ENCODE peak calls at places on chromosome 22, in seven cellular contexts. One of them, this sample, is unnamed.

GRCh38 chr22:49959782-49960158 is 802 bp upstream of the PIM3 start:
- DNase-seq in A549: peak; percentile 39
- DNase-seq in astrocyte of the spinal cord: no peak
- DNase-seq in NCI-H187: no peak
- DNase-seq in NCI-H1092: no peak
- DNase-seq in stimulated activated CD8-positive, alpha-beta memory T cell treated with anti-CD3 and anti-CD28 coated beads, Interleukin-4, amount 100 ng/mL, for 48 hours: peak; percentile 67
- DNase-seq in activated naive CD4-positive, alpha-beta T cell: no peak
- DNase-seq in this sample: peak; percentile 64

GRCh38 chr22:19477321-19478085 is 1.5 kb downstream of the UFD1 start:
- DNase-seq in NCI-H1092: no peak
- DNase-seq in NCI-H187: no peak
- DNase-seq in activated naive CD4-positive, alpha-beta T cell: no peak
- DNase-seq in A549: no peak
- DNase-seq in stimulated activated CD8-positive, alpha-beta memory T cell treated with anti-CD3 and anti-CD28 coated beads, Interleukin-4, amount 100 ng/mL, for 48 hours: peak; percentile 23
- DNase-seq in astrocyte of the spinal cord: peak; percentile 21
- DNase-seq in this sample: peak; percentile 7

GRCh38 chr22:25122136-25122764 is 77.4 kb upstream of the CRYBB3 start:
- DNase-seq in astrocyte of the spinal cord: no peak
- DNase-seq in NCI-H1092: no peak
- DNase-seq in A549: no peak
- DNase-seq in NCI-H187: no peak
- DNase-seq in activated naive CD4-positive, alpha-beta T cell: no peak
- DNase-seq in stimulated activated CD8-positive, alpha-beta memory T cell treated with anti-CD3 and anti-CD28 coated beads, Interleukin-4, amount 100 ng/mL, for 48 hours: no peak
- DNase-seq in this sample: no peak

GRCh38 chr22:23533328-23533762 is 46.7 kb downstream of the IGLL1 start:
- DNase-seq in NCI-H187: peak; percentile 23
- DNase-seq in A549: peak; percentile 58
- DNase-seq in stimulated activated CD8-positive, alpha-beta memory T cell treated with anti-CD3 and anti-CD28 coated beads, Interleukin-4, amount 100 ng/mL, for 48 hours: peak; percentile 64
- DNase-seq in astrocyte of the spinal cord: no peak
- DNase-seq in activated naive CD4-positive, alpha-beta T cell: no peak
- DNase-seq in NCI-H1092: peak; percentile 20
- DNase-seq in this sample: no peak

GRCh38 chr22:37971475-37972434 is 12.6 kb downstream of the SOX10 start:
- DNase-seq in activated naive CD4-positive, alpha-beta T cell: no peak
- DNase-seq in stimulated activated CD8-positive, alpha-beta memory T cell treated with anti-CD3 and anti-CD28 coated beads, Interleukin-4, amount 100 ng/mL, for 48 hours: no peak
- DNase-seq in A549: no peak
- DNase-seq in NCI-H1092: no peak
- DNase-seq in astrocyte of the spinal cord: no peak
- DNase-seq in NCI-H187: no peak
- DNase-seq in this sample: no peak

GRCh38 chr22:22418957-22419356 is 89.6 kb downstream of the ZNF280B start:
- DNase-seq in activated naive CD4-positive, alpha-beta T cell: no peak
- DNase-seq in stimulated activated CD8-positive, alpha-beta memory T cell treated with anti-CD3 and anti-CD28 coated beads, Interleukin-4, amount 100 ng/mL, for 48 hours: no peak
- DNase-seq in A549: no peak
- DNase-seq in NCI-H187: no peak
- DNase-seq in astrocyte of the spinal cord: no peak
- DNase-seq in NCI-H1092: no peak
- DNase-seq in this sample: no peak

GRCh38 chr22:43955883-43956286 is 643 bp downstream of the SAMM50 start:
- DNase-seq in NCI-H1092: no peak
- DNase-seq in stimulated activated CD8-positive, alpha-beta memory T cell treated with anti-CD3 and anti-CD28 coated beads, Interleukin-4, amount 100 ng/mL, for 48 hours: no peak
- DNase-seq in A549: no peak
- DNase-seq in activated naive CD4-positive, alpha-beta T cell: no peak
- DNase-seq in NCI-H187: no peak
- DNase-seq in astrocyte of the spinal cord: peak; percentile 3
- DNase-seq in this sample: no peak

GRCh38 chr22:39348909-39349505 is 784 bp upstream of the SYNGR1 start:
- DNase-seq in astrocyte of the spinal cord: no peak
- DNase-seq in NCI-H187: no peak
- DNase-seq in NCI-H1092: peak; percentile 37
- DNase-seq in stimulated activated CD8-positive, alpha-beta memory T cell treated with anti-CD3 and anti-CD28 coated beads, Interleukin-4, amount 100 ng/mL, for 48 hours: no peak
- DNase-seq in A549: no peak
- DNase-seq in activated naive CD4-positive, alpha-beta T cell: no peak
- DNase-seq in this sample: no peak

GRCh38 chr22:36467946-36468345 is 13.5 kb downstream of the TXN2 start:
- DNase-seq in activated naive CD4-positive, alpha-beta T cell: no peak
- DNase-seq in astrocyte of the spinal cord: peak; percentile 97
- DNase-seq in NCI-H1092: no peak
- DNase-seq in NCI-H187: no peak
- DNase-seq in A549: peak; percentile 48
- DNase-seq in stimulated activated CD8-positive, alpha-beta memory T cell treated with anti-CD3 and anti-CD28 coated beads, Interleukin-4, amount 100 ng/mL, for 48 hours: peak; percentile 60
- DNase-seq in this sample: no peak

GRCh38 chr22:41501209-41501608 is 32.3 kb downstream of the ACO2 start:
- DNase-seq in NCI-H187: no peak
- DNase-seq in astrocyte of the spinal cord: no peak
- DNase-seq in NCI-H1092: no peak
- DNase-seq in A549: peak; percentile 44
- DNase-seq in stimulated activated CD8-positive, alpha-beta memory T cell treated with anti-CD3 and anti-CD28 coated beads, Interleukin-4, amount 100 ng/mL, for 48 hours: no peak
- DNase-seq in activated naive CD4-positive, alpha-beta T cell: no peak
- DNase-seq in this sample: no peak

GRCh38 chr22:22099194-22099486 is 116.6 kb upstream of the TOP3B start:
- DNase-seq in astrocyte of the spinal cord: no peak
- DNase-seq in NCI-H187: no peak
- DNase-seq in NCI-H1092: no peak
- DNase-seq in activated naive CD4-positive, alpha-beta T cell: no peak
- DNase-seq in stimulated activated CD8-positive, alpha-beta memory T cell treated with anti-CD3 and anti-CD28 coated beads, Interleukin-4, amount 100 ng/mL, for 48 hours: no peak
- DNase-seq in A549: no peak
- DNase-seq in this sample: no peak

GRCh38 chr22:30000566-30000965 is 79.7 kb upstream of the HORMAD2 start:
- DNase-seq in NCI-H1092: no peak
- DNase-seq in astrocyte of the spinal cord: peak; percentile 50
- DNase-seq in NCI-H187: no peak
- DNase-seq in activated naive CD4-positive, alpha-beta T cell: no peak
- DNase-seq in stimulated activated CD8-positive, alpha-beta memory T cell treated with anti-CD3 and anti-CD28 coated beads, Interleukin-4, amount 100 ng/mL, for 48 hours: peak; percentile 36
- DNase-seq in A549: no peak
- DNase-seq in this sample: no peak

GRCh38 chr22:48222742-48223487 is 1460.5 kb downstream of the TBC1D22A start:
- DNase-seq in stimulated activated CD8-positive, alpha-beta memory T cell treated with anti-CD3 and anti-CD28 coated beads, Interleukin-4, amount 100 ng/mL, for 48 hours: no peak
- DNase-seq in activated naive CD4-positive, alpha-beta T cell: no peak
- DNase-seq in NCI-H187: no peak
- DNase-seq in astrocyte of the spinal cord: no peak
- DNase-seq in NCI-H1092: no peak
- DNase-seq in A549: no peak
- DNase-seq in this sample: no peak

GRCh38 chr22:37746366-37747089 is 49.7 kb downstream of the TRIOBP start:
- DNase-seq in astrocyte of the spinal cord: no peak
- DNase-seq in activated naive CD4-positive, alpha-beta T cell: no peak
- DNase-seq in NCI-H1092: no peak
- DNase-seq in NCI-H187: no peak
- DNase-seq in A549: no peak
- DNase-seq in stimulated activated CD8-positive, alpha-beta memory T cell treated with anti-CD3 and anti-CD28 coated beads, Interleukin-4, amount 100 ng/mL, for 48 hours: peak; percentile 48
- DNase-seq in this sample: no peak

GRCh38 chr22:19149047-19149883 is 827 bp downstream of the GSC2 start:
- DNase-seq in astrocyte of the spinal cord: no peak
- DNase-seq in A549: no peak
- DNase-seq in stimulated activated CD8-positive, alpha-beta memory T cell treated with anti-CD3 and anti-CD28 coated beads, Interleukin-4, amount 100 ng/mL, for 48 hours: peak; percentile 37
- DNase-seq in NCI-H1092: no peak
- DNase-seq in activated naive CD4-positive, alpha-beta T cell: no peak
- DNase-seq in NCI-H187: no peak
- DNase-seq in this sample: no peak

GRCh38 chr22:19843107-19843856 is 11.4 kb downstream of the GNB1L start:
- DNase-seq in NCI-H187: no peak
- DNase-seq in NCI-H1092: no peak
- DNase-seq in astrocyte of the spinal cord: no peak
- DNase-seq in A549: no peak
- DNase-seq in activated naive CD4-positive, alpha-beta T cell: no peak
- DNase-seq in stimulated activated CD8-positive, alpha-beta memory T cell treated with anti-CD3 and anti-CD28 coated beads, Interleukin-4, amount 100 ng/mL, for 48 hours: no peak
- DNase-seq in this sample: no peak

GRCh38 chr22:26502688-26503561 is 9.3 kb downstream of the TFIP11 start:
- DNase-seq in NCI-H1092: no peak
- DNase-seq in activated naive CD4-positive, alpha-beta T cell: no peak
- DNase-seq in NCI-H187: no peak
- DNase-seq in stimulated activated CD8-positive, alpha-beta memory T cell treated with anti-CD3 and anti-CD28 coated beads, Interleukin-4, amount 100 ng/mL, for 48 hours: peak; percentile 66
- DNase-seq in A549: peak; percentile 37
- DNase-seq in astrocyte of the spinal cord: peak; percentile 53
- DNase-seq in this sample: no peak

GRCh38 chr22:29641052-29641780 is 37.8 kb downstream of the NF2 start:
- DNase-seq in NCI-H187: no peak
- DNase-seq in NCI-H1092: no peak
- DNase-seq in activated naive CD4-positive, alpha-beta T cell: no peak
- DNase-seq in stimulated activated CD8-positive, alpha-beta memory T cell treated with anti-CD3 and anti-CD28 coated beads, Interleukin-4, amount 100 ng/mL, for 48 hours: no peak
- DNase-seq in astrocyte of the spinal cord: no peak
- DNase-seq in A549: no peak
- DNase-seq in this sample: no peak

GRCh38 chr22:38148252-38148651 is 33.4 kb downstream of the PLA2G6 start:
- DNase-seq in astrocyte of the spinal cord: peak; percentile 83
- DNase-seq in stimulated activated CD8-positive, alpha-beta memory T cell treated with anti-CD3 and anti-CD28 coated beads, Interleukin-4, amount 100 ng/mL, for 48 hours: no peak
- DNase-seq in activated naive CD4-positive, alpha-beta T cell: no peak
- DNase-seq in A549: no peak
- DNase-seq in NCI-H1092: no peak
- DNase-seq in NCI-H187: no peak
- DNase-seq in this sample: peak; percentile 8

GRCh38 chr22:46297151-46297819 is 615 bp downstream of the GTSE1 start:
- DNase-seq in A549: no peak
- DNase-seq in stimulated activated CD8-positive, alpha-beta memory T cell treated with anti-CD3 and anti-CD28 coated beads, Interleukin-4, amount 100 ng/mL, for 48 hours: peak; percentile 50
- DNase-seq in activated naive CD4-positive, alpha-beta T cell: no peak
- DNase-seq in NCI-H1092: no peak
- DNase-seq in NCI-H187: no peak
- DNase-seq in astrocyte of the spinal cord: peak; percentile 27
- DNase-seq in this sample: no peak

GRCh38 chr22:44428941-44429615 is 69.0 kb downstream of the RTL6 start:
- DNase-seq in astrocyte of the spinal cord: no peak
- DNase-seq in NCI-H187: no peak
- DNase-seq in NCI-H1092: no peak
- DNase-seq in A549: no peak
- DNase-seq in stimulated activated CD8-positive, alpha-beta memory T cell treated with anti-CD3 and anti-CD28 coated beads, Interleukin-4, amount 100 ng/mL, for 48 hours: no peak
- DNase-seq in activated naive CD4-positive, alpha-beta T cell: no peak
- DNase-seq in this sample: no peak

GRCh38 chr22:49238181-49239141 is 589.2 kb downstream of the BRD1 start:
- DNase-seq in NCI-H1092: no peak
- DNase-seq in astrocyte of the spinal cord: no peak
- DNase-seq in activated naive CD4-positive, alpha-beta T cell: no peak
- DNase-seq in NCI-H187: no peak
- DNase-seq in stimulated activated CD8-positive, alpha-beta memory T cell treated with anti-CD3 and anti-CD28 coated beads, Interleukin-4, amount 100 ng/mL, for 48 hours: no peak
- DNase-seq in A549: no peak
- DNase-seq in this sample: no peak